ENCODE peak calls at places on chromosomes 11 and 22, in six cellular contexts. One of them, this sample, is unnamed.

GRCh38 chr11:2122222-2122906 is 16.8 kb downstream of the IGF2 start:
- DNase-seq in heart left ventricle: no peak
- DNase-seq in HepG2: peak; percentile 31
- DNase-seq in CD8-positive, alpha-beta T cell: no peak
- DNase-seq in tibial artery: no peak
- DNase-seq in fibroblast of mammary gland: no peak
- DNase-seq in this sample: no peak

GRCh38 chr11:47864910-47865309 is 16.8 kb upstream of the NUP160 start:
- DNase-seq in heart left ventricle: no peak
- DNase-seq in HepG2: no peak
- DNase-seq in CD8-positive, alpha-beta T cell: no peak
- DNase-seq in tibial artery: no peak
- DNase-seq in fibroblast of mammary gland: peak; percentile 36
- DNase-seq in this sample: no peak

GRCh38 chr11:6604081-6604626 is 580 bp downstream of the ILK start:
- DNase-seq in heart left ventricle: peak; percentile 67
- DNase-seq in HepG2: peak; percentile 64
- DNase-seq in CD8-positive, alpha-beta T cell: peak; percentile 65
- DNase-seq in tibial artery: peak; percentile 68
- DNase-seq in fibroblast of mammary gland: peak; percentile 65
- DNase-seq in this sample: peak; percentile 77

GRCh38 chr11:43508511-43508918 is 149.8 kb downstream of the TTC17 start:
- DNase-seq in heart left ventricle: no peak
- DNase-seq in HepG2: no peak
- DNase-seq in CD8-positive, alpha-beta T cell: no peak
- DNase-seq in tibial artery: no peak
- DNase-seq in fibroblast of mammary gland: peak; percentile 76
- DNase-seq in this sample: no peak

GRCh38 chr22:19801340-19802000 is 40.9 kb downstream of the TBX1 start:
- DNase-seq in heart left ventricle: no peak
- DNase-seq in HepG2: no peak
- DNase-seq in CD8-positive, alpha-beta T cell: no peak
- DNase-seq in tibial artery: no peak
- DNase-seq in fibroblast of mammary gland: peak; percentile 85
- DNase-seq in this sample: no peak

GRCh38 chr22:43152355-43153071 is 1.2 kb downstream of the TSPO start:
- DNase-seq in heart left ventricle: peak; percentile 79
- DNase-seq in HepG2: no peak
- DNase-seq in CD8-positive, alpha-beta T cell: peak; percentile 62
- DNase-seq in tibial artery: peak; percentile 82
- DNase-seq in fibroblast of mammary gland: peak; percentile 37
- DNase-seq in this sample: peak; percentile 35

GRCh38 chr11:66291706-66292542 is at the start of gene TMEM151A:
- DNase-seq in heart left ventricle: no peak
- DNase-seq in HepG2: no peak
- DNase-seq in CD8-positive, alpha-beta T cell: no peak
- DNase-seq in tibial artery: no peak
- DNase-seq in fibroblast of mammary gland: no peak
- DNase-seq in this sample: peak; percentile 61

GRCh38 chr22:37515902-37516301 is 3.3 kb downstream of the CARD10 start:
- DNase-seq in heart left ventricle: no peak
- DNase-seq in HepG2: no peak
- DNase-seq in CD8-positive, alpha-beta T cell: no peak
- DNase-seq in tibial artery: no peak
- DNase-seq in fibroblast of mammary gland: no peak
- DNase-seq in this sample: no peak

GRCh38 chr11:118609380-118610219 is 2.2 kb downstream of the PHLDB1 start:
- DNase-seq in heart left ventricle: no peak
- DNase-seq in HepG2: no peak
- DNase-seq in CD8-positive, alpha-beta T cell: peak; percentile 38
- DNase-seq in tibial artery: no peak
- DNase-seq in fibroblast of mammary gland: no peak
- DNase-seq in this sample: no peak

GRCh38 chr11:130523609-130524008 is 75.2 kb downstream of the ADAMTS15 start:
- DNase-seq in heart left ventricle: no peak
- DNase-seq in HepG2: no peak
- DNase-seq in CD8-positive, alpha-beta T cell: no peak
- DNase-seq in tibial artery: peak; percentile 80
- DNase-seq in fibroblast of mammary gland: peak; percentile 97
- DNase-seq in this sample: no peak

GRCh38 chr11:85595285-85595884 is 31.8 kb downstream of the DLG2 start:
- DNase-seq in heart left ventricle: no peak
- DNase-seq in HepG2: peak; percentile 38
- DNase-seq in CD8-positive, alpha-beta T cell: no peak
- DNase-seq in tibial artery: no peak
- DNase-seq in fibroblast of mammary gland: peak; percentile 68
- DNase-seq in this sample: no peak

GRCh38 chr11:64858467-64859401 is 14.3 kb upstream of the CDC42BPG start:
- DNase-seq in heart left ventricle: peak; percentile 68
- DNase-seq in HepG2: no peak
- DNase-seq in CD8-positive, alpha-beta T cell: peak; percentile 66
- DNase-seq in tibial artery: no peak
- DNase-seq in fibroblast of mammary gland: no peak
- DNase-seq in this sample: no peak

GRCh38 chr11:118602331-118602730 is 5.1 kb upstream of the PHLDB1 start:
- DNase-seq in heart left ventricle: peak; percentile 67
- DNase-seq in HepG2: no peak
- DNase-seq in CD8-positive, alpha-beta T cell: no peak
- DNase-seq in tibial artery: no peak
- DNase-seq in fibroblast of mammary gland: peak; percentile 69
- DNase-seq in this sample: no peak

DNA sequence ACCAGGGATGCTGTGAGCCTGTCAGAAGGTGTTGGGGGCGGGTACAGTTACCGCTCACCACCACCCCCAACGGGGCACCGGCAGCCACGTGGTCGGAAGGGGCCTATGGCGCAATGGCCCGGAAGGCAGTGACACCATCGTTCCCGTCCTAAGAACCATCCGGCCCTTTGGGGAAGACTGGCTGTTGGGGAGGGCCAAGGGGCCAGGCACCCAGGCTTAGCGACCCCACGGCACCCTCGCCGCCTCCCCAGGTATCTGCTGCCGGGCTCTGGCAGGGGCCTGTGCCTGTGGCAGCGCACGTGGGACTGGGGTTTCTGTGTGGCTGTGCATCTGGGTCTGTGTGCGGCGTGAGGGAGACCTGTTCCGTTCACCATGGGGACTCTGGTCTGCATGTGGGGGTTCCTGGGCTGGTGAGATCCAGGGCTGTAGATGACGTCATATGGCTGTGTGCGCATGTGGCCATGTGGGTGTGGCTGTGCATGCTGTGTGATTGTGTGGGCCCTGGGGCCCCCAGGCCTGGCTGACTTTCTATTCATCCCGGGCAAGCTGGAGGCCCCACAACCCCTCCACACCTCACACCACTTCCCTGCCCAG is 703 bp downstream of the OSM start:
- DNase-seq in heart left ventricle: no peak
- DNase-seq in HepG2: no peak
- DNase-seq in CD8-positive, alpha-beta T cell: peak; percentile 82
- DNase-seq in tibial artery: peak; percentile 67
- DNase-seq in fibroblast of mammary gland: peak; percentile 33
- DNase-seq in this sample: peak; percentile 47
- H3K4me3 ChIP-seq in heart left ventricle: peak overlapping the region; percentile 41
- H3K4me3 ChIP-seq in HepG2: no peak overlapping the region
- H3K4me3 ChIP-seq in CD8-positive, alpha-beta T cell: peak overlapping the region; percentile 86
- H3K4me3 ChIP-seq in tibial artery: peak overlapping the region; percentile 28
- H3K4me3 ChIP-seq in fibroblast of mammary gland: no peak overlapping the region
- H3K4me3 ChIP-seq in this sample: peak overlapping the region; percentile 49

DNA sequence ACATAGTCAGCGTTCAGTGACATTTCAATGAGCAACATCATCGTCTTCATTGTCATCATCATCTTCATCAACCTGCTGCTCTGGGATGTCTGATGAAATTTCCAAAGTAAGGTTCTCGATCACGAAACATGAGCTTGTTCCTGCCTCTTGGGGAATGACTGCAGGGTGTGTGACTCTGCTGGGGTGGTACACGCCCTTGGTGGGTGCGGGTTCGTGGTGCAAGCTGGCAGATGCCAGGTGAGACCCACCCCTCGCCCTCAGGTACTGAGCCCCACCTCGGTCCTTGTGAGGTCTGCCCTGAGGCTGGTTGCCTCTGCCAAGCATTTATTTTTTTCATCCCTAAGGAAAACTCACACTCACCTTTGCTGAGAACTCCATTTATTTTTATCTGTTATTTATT is 1389.2 kb downstream of the TBC1D22A start:
- DNase-seq in heart left ventricle: no peak
- DNase-seq in HepG2: no peak
- DNase-seq in CD8-positive, alpha-beta T cell: no peak
- DNase-seq in tibial artery: no peak
- DNase-seq in fibroblast of mammary gland: no peak
- DNase-seq in this sample: no peak
- TF ChIP-seq CTCF in heart left ventricle: no peak
- TF ChIP-seq CTCF in HepG2: no peak
- TF ChIP-seq CTCF in CD8-positive, alpha-beta T cell: no peak
- TF ChIP-seq CTCF in tibial artery: no peak
- TF ChIP-seq CTCF in fibroblast of mammary gland: no peak
- TF ChIP-seq CTCF in this sample: no peak

GRCh38 chr11:69550846-69551245 is 69.4 kb downstream of the LINC01488 start:
- DNase-seq in heart left ventricle: no peak
- DNase-seq in HepG2: no peak
- DNase-seq in CD8-positive, alpha-beta T cell: no peak
- DNase-seq in tibial artery: no peak
- DNase-seq in fibroblast of mammary gland: no peak
- DNase-seq in this sample: no peak
- H3K4me3 ChIP-seq in heart left ventricle: no peak overlapping the region
- H3K4me3 ChIP-seq in HepG2: no peak overlapping the region
- H3K4me3 ChIP-seq in CD8-positive, alpha-beta T cell: no peak overlapping the region
- H3K4me3 ChIP-seq in tibial artery: no peak overlapping the region
- H3K4me3 ChIP-seq in fibroblast of mammary gland: no peak overlapping the region
- H3K4me3 ChIP-seq in this sample: no peak overlapping the region

DNA sequence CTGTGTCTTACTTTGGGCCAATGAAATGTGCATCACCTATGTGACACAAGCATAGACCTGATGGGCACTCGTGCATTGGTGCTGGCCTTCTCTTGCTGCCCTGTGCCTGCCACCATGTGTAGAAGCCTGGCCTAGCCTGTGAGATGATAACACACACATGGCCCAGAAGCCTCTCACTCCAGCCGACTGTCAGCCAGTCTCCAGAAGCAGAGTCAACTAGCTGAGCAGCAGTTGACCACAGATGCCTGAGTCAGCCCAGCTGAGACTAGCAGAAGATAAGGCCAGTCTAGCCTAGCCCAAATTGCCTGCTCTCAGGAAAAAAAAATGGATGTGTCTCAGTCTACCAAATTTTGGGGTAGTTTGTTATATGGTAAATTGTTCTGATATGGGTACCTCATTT is 46.2 kb downstream of the CSNK2A3 start:
- DNase-seq in heart left ventricle: no peak
- DNase-seq in HepG2: no peak
- DNase-seq in CD8-positive, alpha-beta T cell: no peak
- DNase-seq in tibial artery: no peak
- DNase-seq in fibroblast of mammary gland: peak; percentile 5
- DNase-seq in this sample: no peak
- TF ChIP-seq CTCF in heart left ventricle: no peak
- TF ChIP-seq CTCF in HepG2: no peak
- TF ChIP-seq CTCF in CD8-positive, alpha-beta T cell: no peak
- TF ChIP-seq CTCF in tibial artery: no peak
- TF ChIP-seq CTCF in fibroblast of mammary gland: no peak
- TF ChIP-seq CTCF in this sample: no peak

DNA sequence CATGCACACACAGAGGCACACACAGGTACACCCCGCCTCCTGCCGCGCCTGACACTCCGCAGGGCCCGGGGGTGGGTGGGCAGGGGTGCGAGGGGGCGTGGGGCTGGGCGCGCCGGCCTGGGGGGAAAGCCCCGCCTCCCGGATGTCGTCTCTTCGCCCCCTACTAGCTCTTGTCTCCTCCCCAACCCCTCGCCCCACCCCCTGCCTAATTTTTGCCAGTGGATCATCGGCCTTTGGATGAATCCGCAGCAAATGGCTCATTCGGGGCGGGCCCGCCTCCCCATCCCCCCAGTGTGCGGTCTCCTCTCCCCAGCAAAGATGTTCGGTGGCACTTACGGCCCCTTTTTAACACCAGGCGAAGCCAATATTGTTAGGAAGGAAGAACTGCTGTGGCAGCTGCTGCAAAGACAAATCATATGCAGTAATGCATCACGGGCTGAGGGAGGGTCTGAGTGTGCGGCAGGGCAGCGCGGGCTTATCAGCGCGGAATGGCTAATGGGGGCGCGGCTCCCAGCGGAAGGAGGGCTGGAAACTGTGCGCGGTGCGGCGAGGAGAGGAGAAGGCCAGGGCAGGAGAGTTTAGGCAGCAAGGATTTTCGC is 13.4 kb upstream of the NECTIN1 start:
- DNase-seq in heart left ventricle: no peak
- DNase-seq in HepG2: no peak
- DNase-seq in CD8-positive, alpha-beta T cell: peak; percentile 19
- DNase-seq in tibial artery: no peak
- DNase-seq in fibroblast of mammary gland: no peak
- DNase-seq in this sample: no peak
- H3K4me3 ChIP-seq in heart left ventricle: peak overlapping the region; percentile 30
- H3K4me3 ChIP-seq in HepG2: no peak overlapping the region
- H3K4me3 ChIP-seq in CD8-positive, alpha-beta T cell: peak overlapping the region; percentile 54
- H3K4me3 ChIP-seq in tibial artery: peak overlapping the region; percentile 43
- H3K4me3 ChIP-seq in fibroblast of mammary gland: no peak overlapping the region
- H3K4me3 ChIP-seq in this sample: peak overlapping the region; percentile 36

GRCh38 chr11:9974375-9974774 is 310.5 kb downstream of the SWAP70 start:
- DNase-seq in heart left ventricle: no peak
- DNase-seq in HepG2: no peak
- DNase-seq in CD8-positive, alpha-beta T cell: no peak
- DNase-seq in tibial artery: no peak
- DNase-seq in fibroblast of mammary gland: no peak
- DNase-seq in this sample: no peak
- TF ChIP-seq CTCF in heart left ventricle: no peak
- TF ChIP-seq CTCF in HepG2: no peak
- TF ChIP-seq CTCF in CD8-positive, alpha-beta T cell: no peak
- TF ChIP-seq CTCF in tibial artery: no peak
- TF ChIP-seq CTCF in fibroblast of mammary gland: no peak
- TF ChIP-seq CTCF in this sample: no peak

This sample was measured in ascending aorta.